ENCODE peak calls at places on chromosomes 13 and 19, in nine cellular contexts. One of them, this sample, is unnamed.

GRCh38 chr13:45820106-45820838 is 31.3 kb downstream of the SIAH3 start:
- DNase-seq in brain microvascular endothelial cell: no peak
- DNase-seq in NB4: no peak
- DNase-seq in heart left ventricle: no peak
- DNase-seq in GM12864: no peak
- DNase-seq in naive thymus-derived CD4-positive, alpha-beta T cell: no peak
- DNase-seq in stimulated activated CD4-positive, alpha-beta T cell treated with anti-CD3 and anti-CD28 coated beads, Interleukin-2, amount 100 ng/mL, for 48 hours: no peak
- DNase-seq in SK-N-MC: no peak
- DNase-seq in HEK293T: no peak
- DNase-seq in this sample: no peak

GRCh38 chr19:4295972-4296771 is 6.0 kb downstream of the TMIGD2 start:
- DNase-seq in brain microvascular endothelial cell: no peak
- DNase-seq in NB4: peak
- DNase-seq in heart left ventricle: no peak
- DNase-seq in GM12864: no peak
- DNase-seq in naive thymus-derived CD4-positive, alpha-beta T cell: no peak
- DNase-seq in stimulated activated CD4-positive, alpha-beta T cell treated with anti-CD3 and anti-CD28 coated beads, Interleukin-2, amount 100 ng/mL, for 48 hours: no peak
- DNase-seq in SK-N-MC: peak
- DNase-seq in HEK293T: no peak
- DNase-seq in this sample: no peak

GRCh38 chr19:57887195-57887941 is 1.5 kb downstream of the ZNF814 start:
- DNase-seq in brain microvascular endothelial cell: no peak
- DNase-seq in NB4: no peak
- DNase-seq in heart left ventricle: no peak
- DNase-seq in GM12864: no peak
- DNase-seq in naive thymus-derived CD4-positive, alpha-beta T cell: no peak
- DNase-seq in stimulated activated CD4-positive, alpha-beta T cell treated with anti-CD3 and anti-CD28 coated beads, Interleukin-2, amount 100 ng/mL, for 48 hours: no peak
- DNase-seq in SK-N-MC: no peak
- DNase-seq in HEK293T: no peak
- DNase-seq in this sample: no peak

GRCh38 chr13:77383097-77383496 is 56.2 kb upstream of the MYCBP2 start:
- DNase-seq in brain microvascular endothelial cell: no peak
- DNase-seq in NB4: no peak
- DNase-seq in heart left ventricle: no peak
- DNase-seq in GM12864: no peak
- DNase-seq in naive thymus-derived CD4-positive, alpha-beta T cell: no peak
- DNase-seq in stimulated activated CD4-positive, alpha-beta T cell treated with anti-CD3 and anti-CD28 coated beads, Interleukin-2, amount 100 ng/mL, for 48 hours: no peak
- DNase-seq in SK-N-MC: no peak
- DNase-seq in HEK293T: no peak
- DNase-seq in this sample: no peak

GRCh38 chr19:29620931-29621351 is 14.9 kb downstream of the POP4 start:
- DNase-seq in brain microvascular endothelial cell: no peak
- DNase-seq in NB4: no peak
- DNase-seq in heart left ventricle: no peak
- DNase-seq in GM12864: no peak
- DNase-seq in naive thymus-derived CD4-positive, alpha-beta T cell: no peak
- DNase-seq in stimulated activated CD4-positive, alpha-beta T cell treated with anti-CD3 and anti-CD28 coated beads, Interleukin-2, amount 100 ng/mL, for 48 hours: peak
- DNase-seq in SK-N-MC: no peak
- DNase-seq in HEK293T: no peak
- DNase-seq in this sample: no peak

GRCh38 chr19:6761053-6761676 is 6.1 kb downstream of the SH2D3A start:
- DNase-seq in brain microvascular endothelial cell: no peak
- DNase-seq in NB4: peak
- DNase-seq in heart left ventricle: no peak
- DNase-seq in GM12864: no peak
- DNase-seq in naive thymus-derived CD4-positive, alpha-beta T cell: no peak
- DNase-seq in stimulated activated CD4-positive, alpha-beta T cell treated with anti-CD3 and anti-CD28 coated beads, Interleukin-2, amount 100 ng/mL, for 48 hours: no peak
- DNase-seq in SK-N-MC: no peak
- DNase-seq in HEK293T: peak
- DNase-seq in this sample: no peak

GRCh38 chr19:34217952-34218817 is 36.2 kb upstream of the GARRE1 start:
- DNase-seq in brain microvascular endothelial cell: peak
- DNase-seq in NB4: peak
- DNase-seq in heart left ventricle: no peak
- DNase-seq in GM12864: no peak
- DNase-seq in naive thymus-derived CD4-positive, alpha-beta T cell: peak
- DNase-seq in stimulated activated CD4-positive, alpha-beta T cell treated with anti-CD3 and anti-CD28 coated beads, Interleukin-2, amount 100 ng/mL, for 48 hours: peak
- DNase-seq in SK-N-MC: peak
- DNase-seq in HEK293T: peak
- DNase-seq in this sample: peak

GRCh38 chr19:49570138-49570856 is 10.1 kb downstream of the NOSIP start:
- DNase-seq in brain microvascular endothelial cell: peak
- DNase-seq in NB4: peak
- DNase-seq in heart left ventricle: peak
- DNase-seq in GM12864: peak
- DNase-seq in naive thymus-derived CD4-positive, alpha-beta T cell: peak
- DNase-seq in stimulated activated CD4-positive, alpha-beta T cell treated with anti-CD3 and anti-CD28 coated beads, Interleukin-2, amount 100 ng/mL, for 48 hours: peak
- DNase-seq in SK-N-MC: peak
- DNase-seq in HEK293T: peak
- DNase-seq in this sample: peak

GRCh38 chr19:10256551-10256950 is 4.5 kb downstream of the MRPL4 start:
- DNase-seq in brain microvascular endothelial cell: no peak
- DNase-seq in NB4: peak
- DNase-seq in heart left ventricle: no peak
- DNase-seq in GM12864: no peak
- DNase-seq in naive thymus-derived CD4-positive, alpha-beta T cell: no peak
- DNase-seq in stimulated activated CD4-positive, alpha-beta T cell treated with anti-CD3 and anti-CD28 coated beads, Interleukin-2, amount 100 ng/mL, for 48 hours: no peak
- DNase-seq in SK-N-MC: no peak
- DNase-seq in HEK293T: no peak
- DNase-seq in this sample: no peak

GRCh38 chr19:51525731-51526130 is 5.7 kb downstream of the SIGLEC6 start:
- DNase-seq in brain microvascular endothelial cell: no peak
- DNase-seq in NB4: no peak
- DNase-seq in heart left ventricle: no peak
- DNase-seq in GM12864: no peak
- DNase-seq in naive thymus-derived CD4-positive, alpha-beta T cell: no peak
- DNase-seq in stimulated activated CD4-positive, alpha-beta T cell treated with anti-CD3 and anti-CD28 coated beads, Interleukin-2, amount 100 ng/mL, for 48 hours: no peak
- DNase-seq in SK-N-MC: no peak
- DNase-seq in HEK293T: no peak
- DNase-seq in this sample: no peak

GRCh38 chr13:44433863-44434262 is 60.2 kb downstream of the SERP2 start:
- DNase-seq in brain microvascular endothelial cell: no peak
- DNase-seq in NB4: no peak
- DNase-seq in heart left ventricle: no peak
- DNase-seq in GM12864: no peak
- DNase-seq in naive thymus-derived CD4-positive, alpha-beta T cell: no peak
- DNase-seq in stimulated activated CD4-positive, alpha-beta T cell treated with anti-CD3 and anti-CD28 coated beads, Interleukin-2, amount 100 ng/mL, for 48 hours: no peak
- DNase-seq in SK-N-MC: no peak
- DNase-seq in HEK293T: no peak
- DNase-seq in this sample: no peak

GRCh38 chr13:30851697-30852096 is 54.4 kb upstream of the MEDAG start:
- DNase-seq in brain microvascular endothelial cell: no peak
- DNase-seq in NB4: no peak
- DNase-seq in heart left ventricle: no peak
- DNase-seq in GM12864: peak
- DNase-seq in naive thymus-derived CD4-positive, alpha-beta T cell: no peak
- DNase-seq in stimulated activated CD4-positive, alpha-beta T cell treated with anti-CD3 and anti-CD28 coated beads, Interleukin-2, amount 100 ng/mL, for 48 hours: no peak
- DNase-seq in SK-N-MC: no peak
- DNase-seq in HEK293T: no peak
- DNase-seq in this sample: no peak

This sample was measured in central memory CD4-positive, alpha-beta T cell.